ENCODE peak calls at places on chromosomes 7 and 10, in six cellular contexts. E is pancreas; N is cardiac muscle cell; M is astrocyte of the hippocampus; G is CD8-positive, alpha-beta T cell; Q is germinal center. F is an unnamed sample.

GRCh38 chr10:128084364-128084763 is 41.9 kb downstream of the MKI67 start:
- DNase-seq in E (no peak), N (no peak), M (no peak), G (no peak), Q (no peak), F (no peak)

GRCh38 chr7:158361326-158361946 is 226.2 kb downstream of the PTPRN2 start:
- DNase-seq in E (peak), N (no peak), M (no peak), G (no peak), Q (no peak), F (no peak)

GRCh38 chr10:70131560-70131937 is 1.1 kb downstream of the AIFM2 start:
- DNase-seq in E (no peak), N (no peak), M (no peak), G (no peak), Q (no peak), F (no peak)

GRCh38 chr7:138911007-138911406 is 70.2 kb downstream of the KIAA1549 start:
- DNase-seq in E (no peak), N (no peak), M (no peak), G (no peak), Q (no peak), F (no peak)

GRCh38 chr10:132554053-132554990 is 16.7 kb downstream of the INPP5A start:
- DNase-seq in E (peak), N (no peak), M (no peak), G (no peak), Q (no peak), F (no peak)

GRCh38 chr10:10785627-10786333 is 231.9 kb upstream of the CELF2 start:
- DNase-seq in E (no peak), N (no peak), M (no peak), G (no peak), Q (no peak), F (no peak)

GRCh38 chr10:24201503-24202180 is 7.3 kb upstream of the KIAA1217 start:
- DNase-seq in E (no peak), N (no peak), M (no peak), G (no peak), Q (no peak), F (no peak)

GRCh38 chr7:114865564-114865963 is 56.3 kb upstream of the MDFIC start:
- DNase-seq in E (no peak), N (peak), M (peak), G (peak), Q (peak), F (peak)

F was measured in activated T-helper 2 cell treated with anti-CD3 and anti-CD28 coated beads, Interferon-gamma antibody, Interleukin-2, Interleukin-4, amounts not matched to agents 10 μg/mL and 5 μg/mL and 100 μg/mL, durations not matched to agents 14 hours and 24 hours and 36 hours.